ENCODE peak calls at places on chromosomes 2 and 18, in four cellular contexts. One of them, this sample, is unnamed.
A peak's percentile ranks its signal among the peaks of the same experiment; 100 is the strongest.

GRCh38 chr18:55234366-55235093 is 275.3 kb upstream of the CCDC68 start:
- DNase-seq in K562: peak; percentile 50
- DNase-seq in HepG2: peak; percentile 47
- DNase-seq in GM12878: peak; percentile 53
- DNase-seq in this sample: peak; percentile 60

GRCh38 chr2:180670302-180671003 is 310.0 kb upstream of the UBE2E3 start:
- DNase-seq in K562: no peak
- DNase-seq in HepG2: no peak
- DNase-seq in GM12878: no peak
- DNase-seq in this sample: no peak

GRCh38 chr2:188527701-188528100 is 236.0 kb downstream of the GULP1 start:
- DNase-seq in K562: no peak
- DNase-seq in HepG2: no peak
- DNase-seq in GM12878: no peak
- DNase-seq in this sample: no peak

GRCh38 chr2:213932-214693 is 49.7 kb downstream of the SH3YL1 start:
- DNase-seq in K562: no peak
- DNase-seq in HepG2: no peak
- DNase-seq in GM12878: no peak
- DNase-seq in this sample: no peak

GRCh38 chr2:180085144-180085543 is 78.0 kb upstream of the CWC22 start:
- DNase-seq in K562: no peak
- DNase-seq in HepG2: no peak
- DNase-seq in GM12878: no peak
- DNase-seq in this sample: no peak

GRCh38 chr2:34001557-34001956 is 402.5 kb upstream of the FAM98A start:
- DNase-seq in K562: no peak
- DNase-seq in HepG2: no peak
- DNase-seq in GM12878: no peak
- DNase-seq in this sample: no peak

GRCh38 chr2:179917272-179917671 is 55.9 kb upstream of the ZNF385B start:
- DNase-seq in K562: no peak
- DNase-seq in HepG2: peak; percentile 13
- DNase-seq in GM12878: no peak
- DNase-seq in this sample: no peak

GRCh38 chr2:224876522-224876921 is 160.4 kb upstream of the CCDC195 start:
- DNase-seq in K562: no peak
- DNase-seq in HepG2: no peak
- DNase-seq in GM12878: no peak
- DNase-seq in this sample: no peak

GRCh38 chr18:7815797-7816196 is 248.7 kb downstream of the PTPRM start:
- DNase-seq in K562: no peak
- DNase-seq in HepG2: no peak
- DNase-seq in GM12878: no peak
- DNase-seq in this sample: no peak

GRCh38 chr2:143686585-143687164 is 557.5 kb downstream of the ARHGAP15 start:
- DNase-seq in K562: peak; percentile 43
- DNase-seq in HepG2: peak; percentile 35
- DNase-seq in GM12878: no peak
- DNase-seq in this sample: peak; percentile 39

GRCh38 chr2:23385748-23386421 is 906 bp downstream of the KLHL29 start:
- DNase-seq in K562: no peak
- DNase-seq in HepG2: no peak
- DNase-seq in GM12878: no peak
- DNase-seq in this sample: peak; percentile 38

GRCh38 chr18:13871701-13872100 is 43.6 kb downstream of the MC2R start:
- DNase-seq in K562: no peak
- DNase-seq in HepG2: no peak
- DNase-seq in GM12878: no peak
- DNase-seq in this sample: no peak

GRCh38 chr2:168404764-168405163 is 51.3 kb upstream of the CERS6 start:
- DNase-seq in K562: no peak
- DNase-seq in HepG2: peak; percentile 24
- DNase-seq in GM12878: no peak
- DNase-seq in this sample: no peak

GRCh38 chr2:10620481-10620880 is 69.3 kb downstream of the NOL10 start:
- DNase-seq in K562: no peak
- DNase-seq in HepG2: no peak
- DNase-seq in GM12878: no peak
- DNase-seq in this sample: no peak

GRCh38 chr18:35099911-35100310 is 58.7 kb downstream of the MAPRE2 start:
- DNase-seq in K562: no peak
- DNase-seq in HepG2: no peak
- DNase-seq in GM12878: no peak
- DNase-seq in this sample: no peak

GRCh38 chr2:235445116-235445515 is 48.7 kb upstream of the AGAP1 start:
- DNase-seq in K562: no peak
- DNase-seq in HepG2: no peak
- DNase-seq in GM12878: no peak
- DNase-seq in this sample: no peak

GRCh38 chr2:102434655-102435381 is 11.9 kb downstream of the IL18RAP start:
- DNase-seq in K562: no peak
- DNase-seq in HepG2: no peak
- DNase-seq in GM12878: peak; percentile 75
- DNase-seq in this sample: no peak

GRCh38 chr18:33901894-33902512 is 322.7 kb downstream of the NOL4 start:
- DNase-seq in K562: no peak
- DNase-seq in HepG2: no peak
- DNase-seq in GM12878: no peak
- DNase-seq in this sample: no peak

GRCh38 chr2:133705287-133705686 is 137.0 kb upstream of the NCKAP5 start:
- DNase-seq in K562: no peak
- DNase-seq in HepG2: no peak
- DNase-seq in GM12878: no peak
- DNase-seq in this sample: no peak

GRCh38 chr2:69952336-69953115 is 8.9 kb downstream of the ASPRV1 start:
- DNase-seq in K562: no peak
- DNase-seq in HepG2: no peak
- DNase-seq in GM12878: no peak
- DNase-seq in this sample: no peak

GRCh38 chr2:127479219-127479825 is 47.0 kb downstream of the IWS1 start:
- DNase-seq in K562: peak; percentile 29
- DNase-seq in HepG2: peak; percentile 73
- DNase-seq in GM12878: peak; percentile 11
- DNase-seq in this sample: peak; percentile 49

GRCh38 chr2:218995972-218996644 is 2.9 kb upstream of the CRYBA2 start:
- DNase-seq in K562: peak; percentile 89
- DNase-seq in HepG2: peak; percentile 58
- DNase-seq in GM12878: no peak
- DNase-seq in this sample: peak; percentile 94

GRCh38 chr2:66984864-66985263 is 412.3 kb upstream of the ETAA1 start:
- DNase-seq in K562: no peak
- DNase-seq in HepG2: no peak
- DNase-seq in GM12878: no peak
- DNase-seq in this sample: no peak

GRCh38 chr2:104901037-104901851 is 47.3 kb downstream of the POU3F3 start:
- DNase-seq in K562: no peak
- DNase-seq in HepG2: no peak
- DNase-seq in GM12878: no peak
- DNase-seq in this sample: no peak

GRCh38 chr18:6279308-6279707 is 135.4 kb downstream of the L3MBTL4 start:
- DNase-seq in K562: no peak
- DNase-seq in HepG2: no peak
- DNase-seq in GM12878: no peak
- DNase-seq in this sample: no peak

GRCh38 chr18:21663615-21664014 is 41.0 kb downstream of the ABHD3 start:
- DNase-seq in K562: no peak
- DNase-seq in HepG2: no peak
- DNase-seq in GM12878: no peak
- DNase-seq in this sample: no peak

GRCh38 chr2:172931923-172932520 is 143.6 kb upstream of the MAP3K20 start:
- DNase-seq in K562: peak; percentile 48
- DNase-seq in HepG2: peak; percentile 60
- DNase-seq in GM12878: no peak
- DNase-seq in this sample: peak; percentile 39

GRCh38 chr2:70703900-70704549 is 64.0 kb downstream of the ADD2 start:
- DNase-seq in K562: peak; percentile 65
- DNase-seq in HepG2: no peak
- DNase-seq in GM12878: no peak
- DNase-seq in this sample: no peak

GRCh38 chr2:41909584-41909983 is 138.2 kb upstream of the PKDCC start:
- DNase-seq in K562: no peak
- DNase-seq in HepG2: no peak
- DNase-seq in GM12878: no peak
- DNase-seq in this sample: no peak

GRCh38 chr2:175373001-175373727 is 191.7 kb upstream of the ATP5MC3 start:
- DNase-seq in K562: no peak
- DNase-seq in HepG2: peak; percentile 31
- DNase-seq in GM12878: no peak
- DNase-seq in this sample: no peak

GRCh38 chr18:21315741-21316187 is 73.7 kb downstream of the GREB1L start:
- DNase-seq in K562: no peak
- DNase-seq in HepG2: peak; percentile 9
- DNase-seq in GM12878: no peak
- DNase-seq in this sample: peak; percentile 38

GRCh38 chr2:230130668-230131364 is 62.1 kb upstream of the SLC16A14 start:
- DNase-seq in K562: no peak
- DNase-seq in HepG2: peak; percentile 59
- DNase-seq in GM12878: no peak
- DNase-seq in this sample: no peak

GRCh38 chr2:120992791-120993555 is 257.3 kb downstream of the GLI2 start:
- DNase-seq in K562: no peak
- DNase-seq in HepG2: no peak
- DNase-seq in GM12878: no peak
- DNase-seq in this sample: no peak

GRCh38 chr2:55395724-55396605 is 23.7 kb downstream of the CCDC88A start:
- DNase-seq in K562: no peak
- DNase-seq in HepG2: no peak
- DNase-seq in GM12878: no peak
- DNase-seq in this sample: no peak

GRCh38 chr18:29188760-29189159 is 1011.8 kb upstream of the CDH2 start:
- DNase-seq in K562: no peak
- DNase-seq in HepG2: no peak
- DNase-seq in GM12878: no peak
- DNase-seq in this sample: no peak

GRCh38 chr2:39033980-39034379 is 86.9 kb downstream of the SOS1 start:
- DNase-seq in K562: no peak
- DNase-seq in HepG2: no peak
- DNase-seq in GM12878: no peak
- DNase-seq in this sample: no peak

GRCh38 chr2:17030070-17030469 is 364.4 kb upstream of the CYRIA start:
- DNase-seq in K562: no peak
- DNase-seq in HepG2: no peak
- DNase-seq in GM12878: no peak
- DNase-seq in this sample: no peak

GRCh38 chr2:237674731-237675276 is 47.4 kb downstream of the LRRFIP1 start:
- DNase-seq in K562: no peak
- DNase-seq in HepG2: peak; percentile 66
- DNase-seq in GM12878: peak; percentile 77
- DNase-seq in this sample: no peak

GRCh38 chr2:98457045-98457696 is 12.5 kb downstream of the INPP4A start:
- DNase-seq in K562: no peak
- DNase-seq in HepG2: no peak
- DNase-seq in GM12878: no peak
- DNase-seq in this sample: no peak

GRCh38 chr2:112768432-112768831 is 4.0 kb upstream of the CKAP2L start:
- DNase-seq in K562: no peak
- DNase-seq in HepG2: no peak
- DNase-seq in GM12878: no peak
- DNase-seq in this sample: no peak
- TF ChIP-seq FOXK2 in K562: no peak
- TF ChIP-seq FOXK2 in HepG2: no peak
- TF ChIP-seq FOXK2 in GM12878: no peak
- TF ChIP-seq FOXK2 in this sample: no peak

DNA sequence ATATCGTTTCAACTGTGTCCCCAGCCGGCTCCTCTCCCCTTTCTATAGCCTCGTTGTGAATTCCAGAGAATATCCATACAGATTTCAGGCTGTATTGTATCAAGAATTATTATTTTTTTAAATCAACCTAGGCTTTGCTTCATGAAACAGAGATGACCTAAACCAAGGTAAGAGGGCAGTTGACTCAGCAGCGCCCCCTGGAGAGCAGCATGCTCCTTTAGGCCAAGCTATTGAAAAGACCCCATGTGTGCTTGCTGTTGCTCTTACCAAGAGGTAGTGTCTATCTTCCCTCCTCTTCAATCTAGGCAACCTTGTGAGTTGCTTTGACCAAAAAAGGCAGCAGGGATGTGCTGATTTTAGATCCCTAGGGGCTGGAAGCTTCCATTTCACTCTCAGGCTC is 426.7 kb upstream of the SMIM21 start:
- DNase-seq in K562: peak; percentile 23
- DNase-seq in HepG2: peak; percentile 3
- DNase-seq in GM12878: no peak
- DNase-seq in this sample: peak; percentile 17
- TF ChIP-seq FOXM1 in K562: no peak
- TF ChIP-seq FOXM1 in HepG2: no peak
- TF ChIP-seq FOXM1 in GM12878: no peak
- TF ChIP-seq FOXM1 in this sample: no peak

GRCh38 chr18:9240270-9240669 is 94.3 kb upstream of the TWSG1 start:
- DNase-seq in K562: no peak
- DNase-seq in HepG2: no peak
- DNase-seq in GM12878: no peak
- DNase-seq in this sample: no peak

GRCh38 chr18:9244376-9244775 is 90.2 kb upstream of the TWSG1 start:
- DNase-seq in K562: no peak
- DNase-seq in HepG2: no peak
- DNase-seq in GM12878: no peak
- DNase-seq in this sample: no peak

GRCh38 chr18:9239708-9240107 is 94.9 kb upstream of the TWSG1 start:
- DNase-seq in K562: no peak
- DNase-seq in HepG2: no peak
- DNase-seq in GM12878: no peak
- DNase-seq in this sample: no peak

GRCh38 chr18:9237982-9238381 is 96.6 kb upstream of the TWSG1 start:
- DNase-seq in K562: no peak
- DNase-seq in HepG2: no peak
- DNase-seq in GM12878: no peak
- DNase-seq in this sample: no peak

GRCh38 chr18:9242987-9243386 is 91.6 kb upstream of the TWSG1 start:
- DNase-seq in K562: no peak
- DNase-seq in HepG2: no peak
- DNase-seq in GM12878: no peak
- DNase-seq in this sample: no peak
- TF ChIP-seq FOXK2 in K562: no peak
- TF ChIP-seq FOXK2 in HepG2: no peak
- TF ChIP-seq FOXK2 in GM12878: no peak
- TF ChIP-seq FOXK2 in this sample: no peak

DNA sequence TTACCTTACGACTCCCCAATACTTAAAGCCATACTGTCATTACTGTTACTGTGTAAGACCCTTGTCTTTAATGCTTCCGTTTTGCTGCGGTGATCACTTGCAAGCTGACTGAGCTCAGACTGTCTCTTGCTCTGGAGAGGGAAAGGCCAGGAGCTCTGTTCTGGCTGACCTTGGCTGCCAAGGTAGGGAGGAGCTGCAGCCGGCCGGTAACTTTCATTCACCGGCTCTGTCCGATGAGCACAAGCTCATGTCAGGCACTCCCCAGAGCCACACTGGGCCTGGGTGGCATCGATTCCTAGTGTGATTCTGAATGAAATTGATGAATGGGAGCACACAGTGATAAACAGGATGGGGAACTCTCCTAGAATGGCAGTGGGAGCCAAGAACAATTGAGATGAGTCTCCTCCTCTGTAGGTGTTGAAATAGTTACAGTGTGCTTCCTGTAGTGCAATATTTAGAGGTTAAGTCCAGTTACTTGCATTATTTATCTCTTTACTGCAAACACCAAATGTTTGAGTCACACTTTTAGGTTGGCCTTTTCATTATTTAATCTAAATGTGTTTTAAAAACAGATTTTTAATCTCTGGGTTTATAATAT is 100.9 kb downstream of the ATP9B start:
- DNase-seq in K562: no peak
- DNase-seq in HepG2: peak; percentile 10
- DNase-seq in GM12878: no peak
- DNase-seq in this sample: no peak
- TF ChIP-seq FOXM1 in K562: no peak
- TF ChIP-seq FOXM1 in HepG2: no peak
- TF ChIP-seq FOXM1 in GM12878: no peak
- TF ChIP-seq FOXM1 in this sample: no peak